ENCODE peak calls at places on chromosomes 11 and 22, in nine cellular contexts. D, A, K, P, H, Z, T, F and E are unnamed samples.

GRCh38 chr11:134528453-134528852 is 116.4 kb upstream of the B3GAT1 start:
- DNase-seq in T (no peak), D (no peak), P (no peak), A (peak; percentile 24), Z (no peak), K (no peak), H (no peak), F (peak; percentile 34), E (no peak)

GRCh38 chr11:95647805-95648379 is 141.7 kb downstream of the FAM76B start:
- DNase-seq in K (no peak), F (no peak), A (no peak), D (no peak), Z (no peak), T (no peak), H (no peak), P (no peak), E (no peak)

GRCh38 chr11:74487875-74488274 is 5.6 kb downstream of the LIPT2 start:
- DNase-seq in A (no peak), D (no peak), T (no peak), F (no peak), K (no peak), H (no peak), P (no peak), Z (no peak), E (no peak)

GRCh38 chr11:13449522-13449921 is 13.5 kb downstream of the BTBD10 start:
- DNase-seq in K (no peak), A (no peak), F (no peak), T (no peak), D (no peak), Z (no peak), P (no peak), H (no peak), E (no peak)

GRCh38 chr11:17564687-17565042 is 17.6 kb downstream of the OTOG start:
- DNase-seq in P (no peak), K (no peak), T (peak; percentile 54), D (no peak), A (no peak), Z (no peak), F (no peak), H (no peak), E (no peak)

GRCh38 chr11:69468236-69468635 is 13.2 kb upstream of the LINC01488 start:
- DNase-seq in F (no peak), H (no peak), D (no peak), A (no peak), Z (no peak), P (no peak), K (no peak), T (no peak), E (no peak)

GRCh38 chr11:65652511-65653228 is 10.0 kb downstream of the RELA start:
- DNase-seq in H (peak; percentile 96), T (peak; percentile 97), F (peak; percentile 96), P (no peak), A (peak; percentile 97), K (peak; percentile 95), D (peak; percentile 97), Z (peak; percentile 96), E (peak; percentile 98)

GRCh38 chr11:123308077-123308476 is 113.0 kb upstream of the CLMP start:
- DNase-seq in H (no peak), A (no peak), K (no peak), D (no peak), Z (no peak), T (no peak), F (no peak), P (no peak), E (no peak)

GRCh38 chr22:28019881-28020861 is 101.1 kb upstream of the PITPNB start:
- DNase-seq in Z (peak; percentile 68), A (peak; percentile 90), F (peak; percentile 82), D (peak; percentile 55), P (peak; percentile 34), K (peak; percentile 71), T (peak; percentile 78), H (peak; percentile 84), E (no peak)

GRCh38 chr11:72008728-72009127 is 10.0 kb downstream of the IL18BP start:
- DNase-seq in T (no peak), F (no peak), A (no peak), D (no peak), H (no peak), P (no peak), K (no peak), Z (no peak), E (no peak)

GRCh38 chr11:75577198-75577597 is 15.1 kb downstream of the SERPINH1 start:
- DNase-seq in H (peak; percentile 73), D (peak; percentile 61), F (no peak), P (no peak), T (peak; percentile 82), Z (peak; percentile 64), K (peak; percentile 52), A (no peak), E (no peak)

GRCh38 chr22:39967996-39968968 is 8.1 kb downstream of the TMA7B start:
- DNase-seq in H (no peak), Z (no peak), K (no peak), P (no peak), D (no peak), A (peak; percentile 69), T (no peak), F (no peak), E (no peak)

GRCh38 chr11:29061452-29061851 is 953.3 kb downstream of the METTL15 start:
- DNase-seq in A (no peak), D (no peak), K (no peak), F (no peak), T (no peak), P (no peak), H (no peak), Z (no peak), E (no peak)

GRCh38 chr22:45516163-45516562 is 13.5 kb downstream of the FBLN1 start:
- DNase-seq in D (no peak), F (no peak), K (no peak), P (no peak), T (no peak), A (no peak), Z (no peak), H (no peak), E (no peak)

GRCh38 chr22:21009638-21010425 is 5.1 kb upstream of the P2RX6 start:
- DNase-seq in K (peak; percentile 48), H (no peak), T (peak; percentile 85), D (no peak), A (no peak), Z (peak; percentile 35), P (no peak), F (no peak), E (no peak)

GRCh38 chr11:129414144-129414876 is 38.7 kb downstream of the BARX2 start:
- DNase-seq in P (no peak), T (no peak), F (no peak), H (no peak), Z (no peak), A (no peak), K (no peak), D (no peak), E (no peak)

GRCh38 chr11:94838027-94838610 is 70.0 kb downstream of the AMOTL1 start:
- DNase-seq in F (no peak), H (no peak), Z (no peak), T (no peak), K (no peak), P (no peak), D (no peak), A (no peak), E (no peak)

GRCh38 chr11:26225643-26226042 is 106.3 kb upstream of the ANO3 start:
- DNase-seq in K (no peak), A (no peak), H (no peak), P (no peak), F (no peak), T (no peak), D (no peak), Z (no peak), E (no peak)

GRCh38 chr11:124829986-124830385 is 29.8 kb upstream of the MSANTD2 start:
- DNase-seq in H (no peak), A (no peak), T (no peak), F (no peak), P (no peak), Z (no peak), K (no peak), D (no peak), E (no peak)

GRCh38 chr11:7759010-7759409 is 37.7 kb downstream of the OR5P2 start:
- DNase-seq in A (no peak), T (no peak), D (no peak), Z (no peak), F (no peak), H (no peak), P (no peak), K (no peak), E (no peak)

DNA sequence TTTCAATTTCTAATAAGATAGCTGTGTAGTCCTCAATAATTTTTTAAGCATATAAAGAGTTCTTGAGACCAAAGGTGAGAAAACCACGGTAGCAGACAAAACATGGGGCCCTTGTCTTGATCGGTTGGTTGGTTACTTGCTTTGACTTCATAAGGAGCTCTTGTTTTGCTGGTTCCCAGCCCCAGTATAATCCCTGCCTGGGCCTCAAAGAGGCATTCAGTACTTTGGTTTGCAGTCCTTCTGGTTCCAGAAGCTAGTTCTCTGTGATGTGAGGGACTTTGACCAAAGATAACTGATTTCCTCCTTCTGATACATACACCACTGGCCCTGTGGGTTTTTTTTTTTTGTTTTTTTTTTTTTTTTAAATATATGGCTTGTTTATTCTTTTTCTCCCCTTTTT is 17.1 kb downstream of the MARK2 start:
- DNase-seq in K (no peak), A (no peak), H (no peak), Z (no peak), D (no peak), F (no peak), P (no peak), T (no peak), E (no peak)
- H3K27ac ChIP-seq in K (no peak overlapping the region), A (no peak overlapping the region), H (no peak overlapping the region), Z (peak overlapping the region; percentile 16), D (no peak overlapping the region), F (no peak overlapping the region), P (no peak overlapping the region), T (no peak overlapping the region), E (no peak overlapping the region)

DNA sequence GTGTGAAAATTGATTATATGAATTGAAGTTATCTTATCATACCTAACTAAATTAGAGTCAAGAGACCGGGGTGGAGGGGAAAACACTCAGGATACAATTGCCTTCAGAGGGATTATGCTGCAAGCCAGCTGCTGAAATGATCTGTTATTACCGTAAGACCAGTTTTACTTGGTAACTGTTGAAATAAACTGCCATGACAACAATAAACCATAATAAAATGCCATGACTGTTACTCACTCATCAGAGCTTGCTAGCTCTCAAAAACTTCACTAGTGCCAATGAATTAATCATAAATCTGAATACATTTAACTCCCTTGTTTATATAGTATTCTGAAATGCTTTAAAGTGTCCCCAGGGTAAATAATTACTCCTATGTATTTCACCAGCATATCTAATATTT is 68.2 kb downstream of the CASP12 start:
- DNase-seq in D (no peak), A (no peak), Z (no peak), K (no peak), P (no peak), H (peak; percentile 21), T (no peak), F (no peak), E (no peak)
- TF ChIP-seq EP300 in D (no peak), A (no peak), Z (no peak), K (no peak), P (no peak), H (no peak), T (no peak), F (no peak), E (no peak)

GRCh38 chr11:100892886-100893285 is 205.8 kb downstream of the ARHGAP42 start:
- DNase-seq in F (no peak), H (no peak), T (no peak), D (no peak), Z (no peak), A (no peak), P (no peak), K (no peak), E (no peak)
- H3K27ac ChIP-seq in F (no peak overlapping the region), H (no peak overlapping the region), T (no peak overlapping the region), D (no peak overlapping the region), Z (no peak overlapping the region), A (no peak overlapping the region), P (no peak overlapping the region), K (no peak overlapping the region), E (no peak overlapping the region)

GRCh38 chr11:67698247-67698646 is 23.8 kb upstream of the ALDH3B2 start:
- DNase-seq in H (no peak), D (peak; percentile 34), T (peak; percentile 41), P (no peak), K (no peak), Z (no peak), F (no peak), A (no peak), E (no peak)
- TF ChIP-seq EP300 in H (no peak), D (no peak), T (no peak), P (no peak), K (no peak), Z (no peak), F (no peak), A (no peak), E (no peak)